ENCODE peak calls at places on chromosomes 11 and 22, in seven cellular contexts. G, V, X, E, B, U and A are unnamed samples.

GRCh38 chr11:4134844-4135243 is 40.2 kb downstream of the RRM1 start:
- DNase-seq in G (no peak), V (no peak), X (no peak), E (peak), B (peak), U (no peak), A (no peak)

GRCh38 chr11:123624974-123625373 is 29.4 kb downstream of the SCN3B start:
- DNase-seq in G (no peak), V (no peak), X (no peak), E (no peak), B (no peak), U (no peak), A (no peak)

GRCh38 chr11:115383431-115383830 is 120.8 kb downstream of the CADM1 start:
- DNase-seq in G (no peak), V (no peak), X (no peak), E (no peak), B (no peak), U (no peak), A (no peak)

GRCh38 chr22:40216041-40216756 is 38.5 kb downstream of the TNRC6B start:
- DNase-seq in G (no peak), V (no peak), X (no peak), E (no peak), B (no peak), U (no peak), A (no peak)

GRCh38 chr11:118406599-118407166 is 5.3 kb downstream of the ATP5MG start:
- DNase-seq in G (no peak), V (no peak), X (no peak), E (peak), B (no peak), U (no peak), A (no peak)

GRCh38 chr11:19419813-19420212 is 179.1 kb upstream of the E2F8 start:
- DNase-seq in G (no peak), V (no peak), X (no peak), E (no peak), B (no peak), U (no peak), A (no peak)

GRCh38 chr22:25148149-25148691 is 51.4 kb upstream of the CRYBB3 start:
- DNase-seq in G (no peak), V (no peak), X (no peak), E (no peak), B (no peak), U (no peak), A (no peak)

GRCh38 chr11:111443032-111443431 is 64.0 kb upstream of the POU2AF1 start:
- DNase-seq in G (no peak), V (no peak), X (no peak), E (no peak), B (no peak), U (no peak), A (no peak)

GRCh38 chr11:69297225-69297925 is 3.4 kb downstream of the MYEOV start:
- DNase-seq in G (no peak), V (peak), X (peak), E (peak), B (peak), U (peak), A (peak)

GRCh38 chr11:33040862-33041453 is 1.6 kb downstream of the TCP11L1 start:
- DNase-seq in G (no peak), V (no peak), X (no peak), E (no peak), B (no peak), U (no peak), A (no peak)

GRCh38 chr11:71535825-71536224 is 2.0 kb upstream of the KRTAP5-8 start:
- DNase-seq in G (no peak), V (no peak), X (no peak), E (no peak), B (no peak), U (no peak), A (no peak)

GRCh38 chr11:93849751-93850584 is 450 bp downstream of the VSTM5 start:
- DNase-seq in G (peak), V (no peak), X (no peak), E (no peak), B (peak), U (no peak), A (no peak)

GRCh38 chr22:23110190-23110921 is 31.4 kb downstream of the RSPH14 start:
- DNase-seq in G (no peak), V (no peak), X (no peak), E (no peak), B (no peak), U (no peak), A (no peak)

GRCh38 chr22:28976588-28976987 is 85.0 kb downstream of the C22orf31 start:
- DNase-seq in G (no peak), V (no peak), X (no peak), E (no peak), B (peak), U (no peak), A (no peak)

GRCh38 chr11:64659417-64660144 is 63.4 kb downstream of the NRXN2 start:
- DNase-seq in G (no peak), V (no peak), X (no peak), E (peak), B (peak), U (no peak), A (no peak)

GRCh38 chr11:10920205-10920604 is 62.4 kb upstream of the ZBED5 start:
- DNase-seq in G (no peak), V (no peak), X (no peak), E (no peak), B (no peak), U (peak), A (no peak)

GRCh38 chr11:93567406-93567819 is 24.2 kb upstream of the SMCO4 start:
- DNase-seq in G (no peak), V (no peak), X (no peak), E (no peak), B (no peak), U (no peak), A (no peak)

GRCh38 chr11:85946221-85946620 is 91.0 kb downstream of the CCDC83 start:
- DNase-seq in G (no peak), V (no peak), X (no peak), E (no peak), B (no peak), U (no peak), A (no peak)

GRCh38 chr22:17960695-17961442 is 63.5 kb downstream of the MICAL3 start:
- DNase-seq in G (no peak), V (no peak), X (no peak), E (no peak), B (no peak), U (no peak), A (no peak)